ENCODE peak calls at places on chromosomes 12 and 14, in eight cellular contexts. Q is endodermal cell, Z is D341Med, H is mesothelial cell of epicardium, F is lower lobe of right lung, X is C1 segment of cervical spinal cord, E is astrocyte of the spinal cord, L is bronchial epithelial cell. G is an unnamed sample.

GRCh38 chr12:53004178-53004577 is 2.1 kb upstream of the EIF4B start:
- DNase-seq in Q (peak), Z (no peak), H (no peak), F (no peak), X (no peak), E (no peak), L (peak), G (no peak)

GRCh38 chr12:62259311-62259992 is 752 bp upstream of the USP15 start:
- DNase-seq in Q (no peak), Z (no peak), H (no peak), F (no peak), X (no peak), E (no peak), L (peak), G (no peak)

GRCh38 chr14:74048291-74048690 is 29.1 kb downstream of the BBOF1 start:
- DNase-seq in Q (peak), Z (no peak), H (no peak), F (no peak), X (no peak), E (peak), L (peak), G (no peak)

GRCh38 chr14:29016050-29016900 is 249.7 kb downstream of the FOXG1 start:
- DNase-seq in Q (peak), Z (peak), H (peak), F (peak), X (no peak), E (peak), L (peak), G (no peak)

GRCh38 chr12:113684053-113684907 is 212.6 kb upstream of the LHX5 start:
- DNase-seq in Q (peak), Z (no peak), H (no peak), F (no peak), X (no peak), E (peak), L (no peak), G (no peak)

GRCh38 chr12:119735079-119735478 is 67.1 kb downstream of the PRKAB1 start:
- DNase-seq in Q (no peak), Z (no peak), H (no peak), F (no peak), X (no peak), E (no peak), L (no peak), G (no peak)

GRCh38 chr12:42140901-42141300 is 3.8 kb downstream of the GXYLT1 start:
- DNase-seq in Q (peak), Z (no peak), H (no peak), F (no peak), X (no peak), E (peak), L (peak), G (no peak)

GRCh38 chr14:91327201-91327600 is 82.7 kb upstream of the GPR68 start:
- DNase-seq in Q (no peak), Z (no peak), H (no peak), F (no peak), X (no peak), E (no peak), L (no peak), G (no peak)

GRCh38 chr12:93025145-93026103 is 96.3 kb upstream of the EEA1 start:
- DNase-seq in Q (no peak), Z (peak), H (no peak), F (no peak), X (no peak), E (peak), L (peak), G (no peak)

GRCh38 chr14:28494196-28494595 is 272.4 kb upstream of the FOXG1 start:
- DNase-seq in Q (no peak), Z (peak), H (no peak), F (no peak), X (no peak), E (no peak), L (peak), G (no peak)

GRCh38 chr12:15546102-15546701 is 223.9 kb downstream of the PTPRO start:
- DNase-seq in Q (no peak), Z (no peak), H (no peak), F (no peak), X (no peak), E (no peak), L (no peak), G (no peak)

GRCh38 chr12:64679487-64679983 is 69.2 kb downstream of the RASSF3 start:
- DNase-seq in Q (no peak), Z (no peak), H (no peak), F (peak), X (peak), E (peak), L (peak), G (peak)

G was measured in stimulated activated CD8-positive, alpha-beta memory T cell treated with anti-CD3 and anti-CD28 coated beads, Interleukin-4, amount 100 ng/mL, for 1 hour.